ENCODE peak calls at places on chromosomes 16 and 17, in five cellular contexts. X, V, F, O and E are unnamed samples.

GRCh38 chr16:7351572-7351971 is 18.9 kb downstream of the RBFOX1 start:
- DNase-seq in X (no peak), V (no peak), F (no peak), O (no peak), E (no peak)

GRCh38 chr17:47733047-47733413 is at the start of gene TBX21:
- DNase-seq in X (peak; percentile 41), V (peak; percentile 86), F (peak; percentile 74), O (peak; percentile 37), E (peak; percentile 72)

GRCh38 chr17:6608321-6608720 is 32.2 kb downstream of the KIAA0753 start:
- DNase-seq in X (peak; percentile 83), V (no peak), F (no peak), O (no peak), E (no peak)

GRCh38 chr17:40538936-40539705 is 26.2 kb downstream of the CCR7 start:
- DNase-seq in X (no peak), V (peak; percentile 15), F (no peak), O (no peak), E (no peak)

GRCh38 chr16:10752843-10753523 is 9.3 kb downstream of the NUBP1 start:
- DNase-seq in X (no peak), V (peak; percentile 80), F (no peak), O (no peak), E (no peak)

GRCh38 chr17:13865650-13866049 is 203.7 kb upstream of the COX10 start:
- DNase-seq in X (no peak), V (no peak), F (no peak), O (no peak), E (no peak)

GRCh38 chr16:86723699-86724098 is 145.3 kb downstream of the FOXL1 start:
- DNase-seq in X (no peak), V (no peak), F (no peak), O (no peak), E (no peak)

GRCh38 chr16:19135896-19136438 is 22.2 kb downstream of the ITPRIPL2 start:
- DNase-seq in X (peak; percentile 90), V (no peak), F (no peak), O (no peak), E (no peak)

GRCh38 chr16:17591655-17592405 is 121.1 kb upstream of the XYLT1 start:
- DNase-seq in X (no peak), V (no peak), F (no peak), O (no peak), E (no peak)

GRCh38 chr17:76537578-76538280 is at the start of gene CYGB:
- DNase-seq in X (no peak), V (peak; percentile 81), F (no peak), O (peak; percentile 80), E (no peak)

GRCh38 chr16:66289051-66289680 is 77.3 kb upstream of the CDH5 start:
- DNase-seq in X (no peak), V (no peak), F (no peak), O (no peak), E (no peak)

GRCh38 chr16:84599528-84600202 is 18.2 kb downstream of the COTL1 start:
- DNase-seq in X (no peak), V (peak; percentile 84), F (no peak), O (peak; percentile 92), E (no peak)

GRCh38 chr16:12084436-12084835 is 107.9 kb downstream of the SNX29 start:
- DNase-seq in X (no peak), V (peak; percentile 41), F (no peak), O (no peak), E (no peak)

GRCh38 chr17:2194778-2195417 is 108.7 kb downstream of the SMG6 start:
- DNase-seq in X (peak; percentile 43), V (no peak), F (no peak), O (no peak), E (no peak)

DNA sequence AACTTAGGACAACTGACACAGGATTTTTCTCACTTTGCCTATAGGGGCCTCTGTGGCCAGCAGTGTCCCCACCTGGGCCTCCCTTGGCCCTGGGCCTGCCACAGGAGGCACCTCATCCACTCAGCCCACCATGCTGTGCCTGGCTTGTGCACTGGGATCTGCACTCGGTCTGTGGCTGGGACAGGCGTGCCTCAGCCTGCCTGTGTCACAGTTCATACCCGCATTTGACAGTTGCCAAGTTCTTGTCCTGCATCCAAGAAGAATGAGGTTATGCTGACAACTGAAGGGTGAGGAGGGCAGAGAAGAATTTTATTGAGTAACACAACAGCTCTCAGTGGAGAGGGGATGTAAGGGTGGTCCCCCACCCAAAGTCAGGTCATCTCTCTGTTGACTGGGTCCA is 36.0 kb downstream of the ZFP90 start:
- DNase-seq in X (no peak), V (no peak), F (no peak), O (no peak), E (no peak)
- H3K9me3 ChIP-seq in X (peaks cover 28% of the 10 kb centered on the region), V (peaks cover 35% of the 10 kb centered on the region), F (peaks cover 12% of the 10 kb centered on the region), O (peaks cover 83% of the 10 kb centered on the region), E (peaks cover 29% of the 10 kb centered on the region)

DNA sequence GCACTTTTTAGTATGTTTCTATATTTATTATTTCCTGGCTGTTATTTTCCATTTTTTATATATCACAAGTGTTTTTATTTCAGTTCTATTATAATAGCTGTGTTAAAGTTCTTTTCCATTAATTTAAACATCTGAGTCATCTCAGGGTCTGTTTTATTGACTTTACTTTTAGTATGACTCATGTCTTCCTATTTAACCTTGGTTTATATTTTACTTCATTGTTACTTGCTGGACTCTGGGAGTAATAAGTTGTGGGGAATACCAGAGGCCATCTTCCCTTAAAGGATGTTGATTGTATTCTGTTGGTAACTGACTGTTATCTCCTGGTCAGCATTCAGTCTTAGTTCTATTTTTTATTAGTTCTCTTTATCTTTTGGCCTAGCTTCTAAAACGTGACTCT is 1508.2 kb downstream of the CDH11 start:
- DNase-seq in X (no peak), V (no peak), F (no peak), O (peak; percentile 69), E (no peak)
- H3K9me3 ChIP-seq in X (no peaks in the 10 kb centered on the region), V (no peaks in the 10 kb centered on the region), F (no peaks in the 10 kb centered on the region), O (peaks cover 3% of the 10 kb centered on the region), E (no peaks in the 10 kb centered on the region)

DNA sequence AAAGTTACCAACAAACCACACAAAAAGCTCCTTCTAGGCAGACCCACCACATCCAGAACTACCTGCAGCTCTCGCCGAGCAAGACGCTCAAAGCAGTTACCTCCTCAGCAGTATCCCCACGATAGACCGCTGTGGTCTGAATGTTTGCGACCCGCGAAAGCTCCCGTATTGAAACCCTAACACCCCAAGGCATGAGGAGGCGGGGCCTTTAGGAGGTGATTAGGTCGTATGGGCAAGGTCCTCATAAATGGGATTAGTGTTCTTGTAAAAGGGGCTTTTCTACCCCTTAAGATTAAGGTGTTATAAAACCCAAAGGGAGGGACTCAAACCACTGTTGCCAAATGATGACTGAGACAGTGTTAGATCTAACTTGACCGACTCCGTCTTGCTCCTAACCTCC is 19.0 kb upstream of the RPH3AL start:
- DNase-seq in X (no peak), V (no peak), F (no peak), O (no peak), E (no peak)
- H3K9me3 ChIP-seq in X (no peaks in the 10 kb centered on the region), V (peaks cover 3% of the 10 kb centered on the region), F (peaks cover 8% of the 10 kb centered on the region), O (peaks cover 9% of the 10 kb centered on the region), E (no peaks in the 10 kb centered on the region)

GRCh38 chr16:49457196-49457595 is 83.6 kb downstream of the C16orf78 start:
- DNase-seq in X (no peak), V (peak; percentile 34), F (no peak), O (no peak), E (no peak)

GRCh38 chr16:49455991-49456745 is 82.6 kb downstream of the C16orf78 start:
- DNase-seq in X (no peak), V (peak; percentile 63), F (no peak), O (no peak), E (no peak)

GRCh38 chr16:49458221-49458620 is 84.6 kb downstream of the C16orf78 start:
- DNase-seq in X (no peak), V (peak; percentile 28), F (no peak), O (no peak), E (no peak)

GRCh38 chr16:49455181-49455990 is 81.8 kb downstream of the C16orf78 start:
- DNase-seq in X (no peak), V (peak; percentile 33), F (no peak), O (no peak), E (no peak)

GRCh38 chr16:49456763-49457162 is 83.2 kb downstream of the C16orf78 start:
- DNase-seq in X (no peak), V (peak; percentile 52), F (no peak), O (no peak), E (no peak)
- H3K9me3 ChIP-seq in X (no peaks in the 10 kb centered on the region), V (no peaks in the 10 kb centered on the region), F (no peaks in the 10 kb centered on the region), O (no peaks in the 10 kb centered on the region), E (no peaks in the 10 kb centered on the region)

GRCh38 chr16:61834082-61834481 is 202.2 kb downstream of the CDH8 start:
- DNase-seq in X (no peak), V (no peak), F (no peak), O (no peak), E (no peak)
- H3K9me3 ChIP-seq in X (no peaks in the 10 kb centered on the region), V (no peaks in the 10 kb centered on the region), F (no peaks in the 10 kb centered on the region), O (no peaks in the 10 kb centered on the region), E (peaks cover 5% of the 10 kb centered on the region)

GRCh38 chr17:22514315-22514714 is 822.0 kb downstream of the KCNJ18 start:
- DNase-seq in X (no peak), V (no peak), F (no peak), O (no peak), E (no peak)
- H3K9me3 ChIP-seq in X (no peaks in the 10 kb centered on the region), V (no peaks in the 10 kb centered on the region), F (no peaks in the 10 kb centered on the region), O (no peaks in the 10 kb centered on the region), E (no peaks in the 10 kb centered on the region)

GRCh38 chr16:75710344-75710743 is 9.1 kb upstream of the DUXB start:
- DNase-seq in X (no peak), V (no peak), F (no peak), O (peak; percentile 2), E (no peak)

DNA sequence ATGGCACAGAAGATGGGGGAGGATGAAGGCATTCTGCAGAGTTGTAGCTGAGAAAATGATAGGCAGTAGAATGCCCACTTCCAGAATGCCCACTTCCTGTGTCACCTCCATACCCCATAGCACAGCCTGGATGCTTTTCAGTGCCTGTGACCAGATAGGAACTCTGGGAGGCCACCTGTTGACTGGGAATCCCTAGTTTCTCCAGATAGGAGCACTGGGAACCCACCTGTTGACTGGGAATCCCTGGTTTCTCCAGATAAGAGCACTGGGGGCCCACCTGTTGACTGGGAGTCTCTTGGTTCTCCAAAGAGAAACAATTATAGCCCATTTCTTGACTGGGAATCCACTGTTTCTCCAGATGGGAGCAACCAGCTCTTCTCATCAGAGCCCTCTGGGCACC is 11.6 kb downstream of the CPHXL start:
- DNase-seq in X (no peak), V (no peak), F (no peak), O (no peak), E (no peak)
- H3K9me3 ChIP-seq in X (no peaks in the 10 kb centered on the region), V (peaks cover 2% of the 10 kb centered on the region), F (no peaks in the 10 kb centered on the region), O (peaks cover 19% of the 10 kb centered on the region), E (no peaks in the 10 kb centered on the region)